ENCODE peak calls at places on chromosome 16, in five cellular contexts. One of them, this sample, is unnamed.

GRCh38 chr16:77470851-77471250 is 36.0 kb upstream of the ADAMTS18 start:
- DNase-seq in AG04449: no peak
- DNase-seq in dorsolateral prefrontal cortex: no peak
- DNase-seq in mammary epithelial cell: no peak
- DNase-seq in tibial nerve: no peak
- DNase-seq in this sample: no peak

GRCh38 chr16:14529010-14529669 is 100.9 kb downstream of the PARN start:
- DNase-seq in dorsolateral prefrontal cortex: peak; percentile 77
- DNase-seq in mammary epithelial cell: peak; percentile 82
- DNase-seq in tibial nerve: peak; percentile 37
- DNase-seq in AG04449: peak; percentile 76
- DNase-seq in this sample: peak; percentile 84

GRCh38 chr16:22855231-22855630 is 41.3 kb downstream of the HS3ST2 start:
- DNase-seq in tibial nerve: no peak
- DNase-seq in AG04449: no peak
- DNase-seq in mammary epithelial cell: no peak
- DNase-seq in dorsolateral prefrontal cortex: no peak
- DNase-seq in this sample: no peak

GRCh38 chr16:24639769-24640168 is 89.7 kb upstream of the TNRC6A start:
- DNase-seq in mammary epithelial cell: no peak
- DNase-seq in tibial nerve: no peak
- DNase-seq in AG04449: no peak
- DNase-seq in dorsolateral prefrontal cortex: no peak
- DNase-seq in this sample: no peak

GRCh38 chr16:67783353-67783725 is 23.0 kb downstream of the RANBP10 start:
- DNase-seq in tibial nerve: no peak
- DNase-seq in AG04449: no peak
- DNase-seq in mammary epithelial cell: no peak
- DNase-seq in dorsolateral prefrontal cortex: no peak
- DNase-seq in this sample: no peak

GRCh38 chr16:61677776-61678175 is 358.5 kb downstream of the CDH8 start:
- DNase-seq in tibial nerve: no peak
- DNase-seq in AG04449: no peak
- DNase-seq in dorsolateral prefrontal cortex: no peak
- DNase-seq in mammary epithelial cell: no peak
- DNase-seq in this sample: no peak

GRCh38 chr16:85554791-85555548 is 58.2 kb upstream of the GSE1 start:
- DNase-seq in tibial nerve: no peak
- DNase-seq in AG04449: no peak
- DNase-seq in dorsolateral prefrontal cortex: no peak
- DNase-seq in mammary epithelial cell: peak; percentile 46
- DNase-seq in this sample: peak; percentile 44

GRCh38 chr16:67404740-67405226 is 11.5 kb upstream of the TPPP3 start:
- DNase-seq in dorsolateral prefrontal cortex: no peak
- DNase-seq in AG04449: no peak
- DNase-seq in tibial nerve: no peak
- DNase-seq in mammary epithelial cell: peak; percentile 100
- DNase-seq in this sample: peak; percentile 96

GRCh38 chr16:1913327-1914083 is 4.7 kb downstream of the HS3ST6 start:
- DNase-seq in AG04449: no peak
- DNase-seq in dorsolateral prefrontal cortex: no peak
- DNase-seq in mammary epithelial cell: peak; percentile 43
- DNase-seq in tibial nerve: no peak
- DNase-seq in this sample: peak; percentile 90

GRCh38 chr16:86048882-86049585 is 150.1 kb downstream of the IRF8 start:
- DNase-seq in dorsolateral prefrontal cortex: no peak
- DNase-seq in tibial nerve: no peak
- DNase-seq in AG04449: no peak
- DNase-seq in mammary epithelial cell: no peak
- DNase-seq in this sample: no peak

GRCh38 chr16:66502020-66502913 is 47.7 kb downstream of the TK2 start:
- DNase-seq in AG04449: no peak
- DNase-seq in dorsolateral prefrontal cortex: no peak
- DNase-seq in tibial nerve: peak; percentile 88
- DNase-seq in mammary epithelial cell: no peak
- DNase-seq in this sample: no peak

GRCh38 chr16:20956319-20956718 is 55.7 kb downstream of the LYRM1 start:
- DNase-seq in dorsolateral prefrontal cortex: no peak
- DNase-seq in mammary epithelial cell: no peak
- DNase-seq in AG04449: peak; percentile 7
- DNase-seq in tibial nerve: no peak
- DNase-seq in this sample: no peak

GRCh38 chr16:11632455-11632921 is 35.8 kb upstream of the SNN start:
- DNase-seq in tibial nerve: peak; percentile 59
- DNase-seq in mammary epithelial cell: no peak
- DNase-seq in AG04449: peak; percentile 57
- DNase-seq in dorsolateral prefrontal cortex: no peak
- DNase-seq in this sample: peak; percentile 38

GRCh38 chr16:65546353-65546791 is 424.5 kb upstream of the CDH11 start:
- DNase-seq in mammary epithelial cell: no peak
- DNase-seq in tibial nerve: no peak
- DNase-seq in dorsolateral prefrontal cortex: no peak
- DNase-seq in AG04449: no peak
- DNase-seq in this sample: no peak

GRCh38 chr16:25108054-25108453 is 3.5 kb upstream of the LCMT1 start:
- DNase-seq in dorsolateral prefrontal cortex: no peak
- DNase-seq in AG04449: no peak
- DNase-seq in tibial nerve: no peak
- DNase-seq in mammary epithelial cell: no peak
- DNase-seq in this sample: peak; percentile 45

GRCh38 chr16:87027056-87027616 is 290.1 kb downstream of the C16orf95 start:
- DNase-seq in mammary epithelial cell: no peak
- DNase-seq in dorsolateral prefrontal cortex: no peak
- DNase-seq in AG04449: no peak
- DNase-seq in tibial nerve: no peak
- DNase-seq in this sample: no peak

GRCh38 chr16:3625911-3626732 is 14.7 kb upstream of the SLX4 start:
- DNase-seq in mammary epithelial cell: no peak
- DNase-seq in tibial nerve: no peak
- DNase-seq in dorsolateral prefrontal cortex: no peak
- DNase-seq in AG04449: no peak
- DNase-seq in this sample: no peak

GRCh38 chr16:2810651-2811050 is 6.4 kb upstream of the PRSS21 start:
- DNase-seq in tibial nerve: no peak
- DNase-seq in dorsolateral prefrontal cortex: no peak
- DNase-seq in AG04449: no peak
- DNase-seq in mammary epithelial cell: no peak
- DNase-seq in this sample: no peak

GRCh38 chr16:88719267-88719932 is 13.1 kb downstream of the CTU2 start:
- DNase-seq in dorsolateral prefrontal cortex: peak; percentile 83
- DNase-seq in AG04449: no peak
- DNase-seq in mammary epithelial cell: no peak
- DNase-seq in tibial nerve: no peak
- DNase-seq in this sample: no peak

GRCh38 chr16:57873218-57873617 is 70.9 kb upstream of the KIFC3 start:
- DNase-seq in AG04449: no peak
- DNase-seq in dorsolateral prefrontal cortex: no peak
- DNase-seq in tibial nerve: no peak
- DNase-seq in mammary epithelial cell: no peak
- DNase-seq in this sample: no peak

GRCh38 chr16:75264999-75265910 is 13.8 kb upstream of the BCAR1 start:
- DNase-seq in tibial nerve: no peak
- DNase-seq in mammary epithelial cell: no peak
- DNase-seq in dorsolateral prefrontal cortex: no peak
- DNase-seq in AG04449: no peak
- DNase-seq in this sample: peak; percentile 75

GRCh38 chr16:85577899-85578598 is 35.1 kb upstream of the GSE1 start:
- DNase-seq in dorsolateral prefrontal cortex: no peak
- DNase-seq in tibial nerve: no peak
- DNase-seq in mammary epithelial cell: no peak
- DNase-seq in AG04449: no peak
- DNase-seq in this sample: no peak

GRCh38 chr16:56814537-56815432 is 50.2 kb upstream of the SLC12A3 start:
- DNase-seq in mammary epithelial cell: no peak
- DNase-seq in tibial nerve: no peak
- DNase-seq in dorsolateral prefrontal cortex: no peak
- DNase-seq in AG04449: no peak
- DNase-seq in this sample: no peak

GRCh38 chr16:54242199-54242598 is 44.4 kb downstream of the IRX3 start:
- DNase-seq in mammary epithelial cell: peak; percentile 33
- DNase-seq in dorsolateral prefrontal cortex: peak; percentile 16
- DNase-seq in AG04449: no peak
- DNase-seq in tibial nerve: no peak
- DNase-seq in this sample: peak; percentile 24

GRCh38 chr16:20851601-20852000 is 45.3 kb downstream of the REXO5 start:
- DNase-seq in AG04449: peak; percentile 81
- DNase-seq in dorsolateral prefrontal cortex: peak; percentile 37
- DNase-seq in mammary epithelial cell: peak; percentile 83
- DNase-seq in tibial nerve: peak; percentile 72
- DNase-seq in this sample: peak; percentile 69

GRCh38 chr16:84360170-84360569 is 8.2 kb upstream of the ATP2C2 start:
- DNase-seq in tibial nerve: no peak
- DNase-seq in mammary epithelial cell: peak; percentile 68
- DNase-seq in AG04449: no peak
- DNase-seq in dorsolateral prefrontal cortex: no peak
- DNase-seq in this sample: peak; percentile 19

GRCh38 chr16:66741131-66741900 is 10.1 kb downstream of the DYNC1LI2 start:
- DNase-seq in tibial nerve: peak; percentile 88
- DNase-seq in mammary epithelial cell: peak; percentile 75
- DNase-seq in dorsolateral prefrontal cortex: peak; percentile 93
- DNase-seq in AG04449: peak; percentile 49
- DNase-seq in this sample: peak; percentile 92

GRCh38 chr16:10862432-10862831 is 14.6 kb upstream of the CIITA start:
- DNase-seq in mammary epithelial cell: peak; percentile 99
- DNase-seq in tibial nerve: no peak
- DNase-seq in dorsolateral prefrontal cortex: peak; percentile 39
- DNase-seq in AG04449: peak; percentile 5
- DNase-seq in this sample: peak; percentile 82

GRCh38 chr16:25896412-25896811 is 204.7 kb downstream of the HS3ST4 start:
- DNase-seq in mammary epithelial cell: no peak
- DNase-seq in dorsolateral prefrontal cortex: no peak
- DNase-seq in tibial nerve: no peak
- DNase-seq in AG04449: no peak
- DNase-seq in this sample: no peak

GRCh38 chr16:49158029-49158642 is 123.5 kb downstream of the CBLN1 start:
- DNase-seq in dorsolateral prefrontal cortex: no peak
- DNase-seq in tibial nerve: no peak
- DNase-seq in AG04449: no peak
- DNase-seq in mammary epithelial cell: peak; percentile 41
- DNase-seq in this sample: peak; percentile 5

GRCh38 chr16:83682858-83683235 is 124.9 kb upstream of the HSBP1 start:
- DNase-seq in tibial nerve: no peak
- DNase-seq in mammary epithelial cell: no peak
- DNase-seq in AG04449: no peak
- DNase-seq in dorsolateral prefrontal cortex: no peak
- DNase-seq in this sample: no peak

GRCh38 chr16:14369734-14370598 is 260.1 kb downstream of the PARN start:
- DNase-seq in AG04449: no peak
- DNase-seq in tibial nerve: no peak
- DNase-seq in dorsolateral prefrontal cortex: no peak
- DNase-seq in mammary epithelial cell: peak; percentile 35
- DNase-seq in this sample: no peak

GRCh38 chr16:67936124-67936875 is at the start of gene PSMB10:
- DNase-seq in AG04449: no peak
- DNase-seq in mammary epithelial cell: peak; percentile 36
- DNase-seq in tibial nerve: no peak
- DNase-seq in dorsolateral prefrontal cortex: no peak
- DNase-seq in this sample: peak; percentile 60

GRCh38 chr16:73248316-73248715 is 200.4 kb upstream of the ZFHX3 start:
- DNase-seq in dorsolateral prefrontal cortex: no peak
- DNase-seq in AG04449: no peak
- DNase-seq in mammary epithelial cell: no peak
- DNase-seq in tibial nerve: no peak
- DNase-seq in this sample: no peak
- TF ChIP-seq CTCF in dorsolateral prefrontal cortex: no peak
- TF ChIP-seq CTCF in AG04449: no peak
- TF ChIP-seq CTCF in mammary epithelial cell: no peak
- TF ChIP-seq CTCF in tibial nerve: no peak
- TF ChIP-seq CTCF in this sample: no peak

GRCh38 chr16:16096161-16096857 is 127.0 kb downstream of the ABCC6 start:
- DNase-seq in dorsolateral prefrontal cortex: no peak
- DNase-seq in mammary epithelial cell: no peak
- DNase-seq in tibial nerve: no peak
- DNase-seq in AG04449: peak; percentile 41
- DNase-seq in this sample: no peak
- TF ChIP-seq CTCF in dorsolateral prefrontal cortex: no peak
- TF ChIP-seq CTCF in mammary epithelial cell: peak; percentile 18
- TF ChIP-seq CTCF in tibial nerve: peak; percentile 32
- TF ChIP-seq CTCF in AG04449: peak; percentile 39
- TF ChIP-seq CTCF in this sample: no peak

GRCh38 chr16:70760221-70760620 is 40.7 kb downstream of the VAC14 start:
- DNase-seq in dorsolateral prefrontal cortex: no peak
- DNase-seq in AG04449: no peak
- DNase-seq in mammary epithelial cell: no peak
- DNase-seq in tibial nerve: no peak
- DNase-seq in this sample: no peak

GRCh38 chr16:70761656-70762055 is 39.3 kb downstream of the VAC14 start:
- DNase-seq in dorsolateral prefrontal cortex: no peak
- DNase-seq in mammary epithelial cell: no peak
- DNase-seq in AG04449: no peak
- DNase-seq in tibial nerve: no peak
- DNase-seq in this sample: no peak

GRCh38 chr16:70758786-70759185 is 42.2 kb downstream of the VAC14 start:
- DNase-seq in tibial nerve: no peak
- DNase-seq in mammary epithelial cell: no peak
- DNase-seq in dorsolateral prefrontal cortex: no peak
- DNase-seq in AG04449: no peak
- DNase-seq in this sample: no peak

GRCh38 chr16:70757183-70757582 is 43.8 kb downstream of the VAC14 start:
- DNase-seq in dorsolateral prefrontal cortex: no peak
- DNase-seq in tibial nerve: no peak
- DNase-seq in AG04449: no peak
- DNase-seq in mammary epithelial cell: no peak
- DNase-seq in this sample: no peak

DNA sequence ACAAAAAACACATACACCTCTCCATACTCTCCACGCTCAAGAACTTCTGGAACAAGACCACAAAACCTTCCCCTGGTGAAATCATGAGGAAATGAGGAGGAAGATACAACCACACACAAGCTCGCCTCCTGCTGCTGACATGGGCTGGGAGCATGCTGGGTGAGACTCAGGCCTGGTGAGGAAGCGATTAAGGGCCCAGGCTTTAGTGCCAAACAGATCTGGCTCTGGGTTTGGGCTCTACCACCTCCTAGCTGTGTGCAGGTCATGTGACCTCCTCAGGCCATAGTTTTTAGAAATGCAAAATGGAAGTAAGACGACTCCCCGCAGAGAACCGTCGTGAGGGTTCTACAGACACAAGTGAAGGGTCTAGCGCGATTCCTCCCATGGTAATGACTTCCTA is 41.3 kb downstream of the VAC14 start:
- DNase-seq in AG04449: no peak
- DNase-seq in tibial nerve: no peak
- DNase-seq in dorsolateral prefrontal cortex: no peak
- DNase-seq in mammary epithelial cell: no peak
- DNase-seq in this sample: no peak
- TF ChIP-seq CTCF in AG04449: no peak
- TF ChIP-seq CTCF in tibial nerve: no peak
- TF ChIP-seq CTCF in dorsolateral prefrontal cortex: no peak
- TF ChIP-seq CTCF in mammary epithelial cell: no peak
- TF ChIP-seq CTCF in this sample: no peak

DNA sequence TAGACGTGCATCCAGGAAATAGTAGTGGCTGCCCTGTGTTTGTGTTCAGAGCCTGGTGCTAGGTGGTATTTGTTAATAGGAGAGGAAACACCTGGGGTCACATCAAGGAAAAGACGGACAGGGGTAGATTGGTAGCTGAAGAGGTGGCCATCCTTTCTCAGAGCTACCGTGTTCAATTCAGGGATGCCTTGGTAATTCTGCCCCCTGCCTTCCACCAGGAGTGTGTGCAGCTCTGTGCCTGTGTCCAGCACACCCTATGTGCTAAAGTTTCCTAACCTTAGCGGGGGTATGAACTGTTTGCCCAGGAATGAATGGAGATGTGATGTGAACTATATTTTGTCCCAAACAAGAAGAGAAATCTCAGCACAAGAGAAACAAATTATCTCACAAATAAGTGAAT is 174.1 kb upstream of the MPHOSPH6 start:
- DNase-seq in AG04449: no peak
- DNase-seq in mammary epithelial cell: no peak
- DNase-seq in tibial nerve: no peak
- DNase-seq in dorsolateral prefrontal cortex: no peak
- DNase-seq in this sample: peak; percentile 9
- TF ChIP-seq CTCF in AG04449: no peak
- TF ChIP-seq CTCF in mammary epithelial cell: peak; percentile 50
- TF ChIP-seq CTCF in tibial nerve: no peak
- TF ChIP-seq CTCF in dorsolateral prefrontal cortex: peak; percentile 61
- TF ChIP-seq CTCF in this sample: no peak